ENCODE peak calls at places on chromosomes 13 and 19, in ten cellular contexts. One of them, this sample, is unnamed.

GRCh38 chr13:22549126-22549525 is 631.7 kb upstream of the SGCG start:
- DNase-seq in T-helper 9 cell: no peak
- DNase-seq in stimulated activated CD4-positive, alpha-beta T cell treated with anti-CD3 and anti-CD28 coated beads, TNF-alpha, amount 100 ng/mL, for 1 hour: no peak
- DNase-seq in COR-L47: no peak
- DNase-seq in stimulated activated naive CD8-positive, alpha-beta T cell treated with anti-CD3 and anti-CD28 coated beads, Interleukin-15, amount 100 ng/mL, for 72 hours: no peak
- DNase-seq in iris pigment epithelial cell: no peak
- DNase-seq in HFFc6: no peak
- DNase-seq in AG08396: no peak
- DNase-seq in Caco-2: no peak
- DNase-seq in adrenal gland: no peak
- DNase-seq in this sample: no peak

GRCh38 chr13:63517376-63517775 is 2101.7 kb upstream of the PCDH20 start:
- DNase-seq in T-helper 9 cell: no peak
- DNase-seq in stimulated activated CD4-positive, alpha-beta T cell treated with anti-CD3 and anti-CD28 coated beads, TNF-alpha, amount 100 ng/mL, for 1 hour: no peak
- DNase-seq in COR-L47: peak; percentile 22
- DNase-seq in stimulated activated naive CD8-positive, alpha-beta T cell treated with anti-CD3 and anti-CD28 coated beads, Interleukin-15, amount 100 ng/mL, for 72 hours: no peak
- DNase-seq in iris pigment epithelial cell: peak; percentile 68
- DNase-seq in HFFc6: no peak
- DNase-seq in AG08396: no peak
- DNase-seq in Caco-2: no peak
- DNase-seq in adrenal gland: no peak
- DNase-seq in this sample: no peak

GRCh38 chr13:98987275-98987674 is 9.4 kb upstream of the DOCK9 start:
- DNase-seq in T-helper 9 cell: no peak
- DNase-seq in stimulated activated CD4-positive, alpha-beta T cell treated with anti-CD3 and anti-CD28 coated beads, TNF-alpha, amount 100 ng/mL, for 1 hour: no peak
- DNase-seq in COR-L47: no peak
- DNase-seq in stimulated activated naive CD8-positive, alpha-beta T cell treated with anti-CD3 and anti-CD28 coated beads, Interleukin-15, amount 100 ng/mL, for 72 hours: no peak
- DNase-seq in iris pigment epithelial cell: no peak
- DNase-seq in HFFc6: no peak
- DNase-seq in AG08396: no peak
- DNase-seq in Caco-2: no peak
- DNase-seq in adrenal gland: no peak
- DNase-seq in this sample: no peak

GRCh38 chr19:22545751-22546150 is 88.4 kb upstream of the ZNF492 start:
- DNase-seq in T-helper 9 cell: peak; percentile 5
- DNase-seq in stimulated activated CD4-positive, alpha-beta T cell treated with anti-CD3 and anti-CD28 coated beads, TNF-alpha, amount 100 ng/mL, for 1 hour: no peak
- DNase-seq in COR-L47: peak; percentile 13
- DNase-seq in stimulated activated naive CD8-positive, alpha-beta T cell treated with anti-CD3 and anti-CD28 coated beads, Interleukin-15, amount 100 ng/mL, for 72 hours: peak; percentile 38
- DNase-seq in iris pigment epithelial cell: peak; percentile 18
- DNase-seq in HFFc6: no peak
- DNase-seq in AG08396: peak; percentile 29
- DNase-seq in Caco-2: peak; percentile 10
- DNase-seq in adrenal gland: peak; percentile 52
- DNase-seq in this sample: no peak

GRCh38 chr19:30082168-30082567 is 140.1 kb downstream of the URI1 start:
- DNase-seq in T-helper 9 cell: no peak
- DNase-seq in stimulated activated CD4-positive, alpha-beta T cell treated with anti-CD3 and anti-CD28 coated beads, TNF-alpha, amount 100 ng/mL, for 1 hour: no peak
- DNase-seq in COR-L47: no peak
- DNase-seq in stimulated activated naive CD8-positive, alpha-beta T cell treated with anti-CD3 and anti-CD28 coated beads, Interleukin-15, amount 100 ng/mL, for 72 hours: no peak
- DNase-seq in iris pigment epithelial cell: no peak
- DNase-seq in HFFc6: no peak
- DNase-seq in AG08396: no peak
- DNase-seq in Caco-2: no peak
- DNase-seq in adrenal gland: no peak
- DNase-seq in this sample: no peak

GRCh38 chr13:39881887-39882286 is 226.4 kb downstream of the COG6 start:
- DNase-seq in T-helper 9 cell: no peak
- DNase-seq in stimulated activated CD4-positive, alpha-beta T cell treated with anti-CD3 and anti-CD28 coated beads, TNF-alpha, amount 100 ng/mL, for 1 hour: no peak
- DNase-seq in COR-L47: no peak
- DNase-seq in stimulated activated naive CD8-positive, alpha-beta T cell treated with anti-CD3 and anti-CD28 coated beads, Interleukin-15, amount 100 ng/mL, for 72 hours: no peak
- DNase-seq in iris pigment epithelial cell: peak; percentile 81
- DNase-seq in HFFc6: peak; percentile 25
- DNase-seq in AG08396: no peak
- DNase-seq in Caco-2: no peak
- DNase-seq in adrenal gland: no peak
- DNase-seq in this sample: no peak

GRCh38 chr13:71879129-71879535 is 12.1 kb upstream of the DACH1 start:
- DNase-seq in T-helper 9 cell: no peak
- DNase-seq in stimulated activated CD4-positive, alpha-beta T cell treated with anti-CD3 and anti-CD28 coated beads, TNF-alpha, amount 100 ng/mL, for 1 hour: no peak
- DNase-seq in COR-L47: peak; percentile 86
- DNase-seq in stimulated activated naive CD8-positive, alpha-beta T cell treated with anti-CD3 and anti-CD28 coated beads, Interleukin-15, amount 100 ng/mL, for 72 hours: no peak
- DNase-seq in iris pigment epithelial cell: peak; percentile 52
- DNase-seq in HFFc6: no peak
- DNase-seq in AG08396: peak; percentile 17
- DNase-seq in Caco-2: peak; percentile 45
- DNase-seq in adrenal gland: no peak
- DNase-seq in this sample: peak; percentile 11

GRCh38 chr19:41364546-41365391 is 820 bp upstream of the B9D2 start:
- DNase-seq in T-helper 9 cell: no peak
- DNase-seq in stimulated activated CD4-positive, alpha-beta T cell treated with anti-CD3 and anti-CD28 coated beads, TNF-alpha, amount 100 ng/mL, for 1 hour: no peak
- DNase-seq in COR-L47: no peak
- DNase-seq in stimulated activated naive CD8-positive, alpha-beta T cell treated with anti-CD3 and anti-CD28 coated beads, Interleukin-15, amount 100 ng/mL, for 72 hours: no peak
- DNase-seq in iris pigment epithelial cell: no peak
- DNase-seq in HFFc6: no peak
- DNase-seq in AG08396: no peak
- DNase-seq in Caco-2: no peak
- DNase-seq in adrenal gland: no peak
- DNase-seq in this sample: no peak

GRCh38 chr13:90233933-90234672 is 1113.4 kb upstream of the MIR17HG start:
- DNase-seq in T-helper 9 cell: no peak
- DNase-seq in stimulated activated CD4-positive, alpha-beta T cell treated with anti-CD3 and anti-CD28 coated beads, TNF-alpha, amount 100 ng/mL, for 1 hour: no peak
- DNase-seq in COR-L47: no peak
- DNase-seq in stimulated activated naive CD8-positive, alpha-beta T cell treated with anti-CD3 and anti-CD28 coated beads, Interleukin-15, amount 100 ng/mL, for 72 hours: no peak
- DNase-seq in iris pigment epithelial cell: no peak
- DNase-seq in HFFc6: no peak
- DNase-seq in AG08396: no peak
- DNase-seq in Caco-2: no peak
- DNase-seq in adrenal gland: no peak
- DNase-seq in this sample: no peak

GRCh38 chr13:99991806-99992242 is 10.2 kb downstream of the ZIC2 start:
- DNase-seq in T-helper 9 cell: no peak
- DNase-seq in stimulated activated CD4-positive, alpha-beta T cell treated with anti-CD3 and anti-CD28 coated beads, TNF-alpha, amount 100 ng/mL, for 1 hour: no peak
- DNase-seq in COR-L47: no peak
- DNase-seq in stimulated activated naive CD8-positive, alpha-beta T cell treated with anti-CD3 and anti-CD28 coated beads, Interleukin-15, amount 100 ng/mL, for 72 hours: no peak
- DNase-seq in iris pigment epithelial cell: no peak
- DNase-seq in HFFc6: no peak
- DNase-seq in AG08396: no peak
- DNase-seq in Caco-2: no peak
- DNase-seq in adrenal gland: no peak
- DNase-seq in this sample: no peak

GRCh38 chr13:19960673-19961015 is 2.1 kb downstream of the ZMYM2 start:
- DNase-seq in T-helper 9 cell: no peak
- DNase-seq in stimulated activated CD4-positive, alpha-beta T cell treated with anti-CD3 and anti-CD28 coated beads, TNF-alpha, amount 100 ng/mL, for 1 hour: no peak
- DNase-seq in COR-L47: no peak
- DNase-seq in stimulated activated naive CD8-positive, alpha-beta T cell treated with anti-CD3 and anti-CD28 coated beads, Interleukin-15, amount 100 ng/mL, for 72 hours: no peak
- DNase-seq in iris pigment epithelial cell: peak; percentile 24
- DNase-seq in HFFc6: no peak
- DNase-seq in AG08396: no peak
- DNase-seq in Caco-2: no peak
- DNase-seq in adrenal gland: no peak
- DNase-seq in this sample: no peak

GRCh38 chr19:8537099-8537498 is 23.1 kb upstream of the ZNF414 start:
- DNase-seq in T-helper 9 cell: no peak
- DNase-seq in stimulated activated CD4-positive, alpha-beta T cell treated with anti-CD3 and anti-CD28 coated beads, TNF-alpha, amount 100 ng/mL, for 1 hour: no peak
- DNase-seq in COR-L47: no peak
- DNase-seq in stimulated activated naive CD8-positive, alpha-beta T cell treated with anti-CD3 and anti-CD28 coated beads, Interleukin-15, amount 100 ng/mL, for 72 hours: no peak
- DNase-seq in iris pigment epithelial cell: no peak
- DNase-seq in HFFc6: no peak
- DNase-seq in AG08396: no peak
- DNase-seq in Caco-2: no peak
- DNase-seq in adrenal gland: no peak
- DNase-seq in this sample: no peak

GRCh38 chr19:46015961-46016425 is 6.9 kb downstream of the PGLYRP1 start:
- DNase-seq in T-helper 9 cell: peak; percentile 35
- DNase-seq in stimulated activated CD4-positive, alpha-beta T cell treated with anti-CD3 and anti-CD28 coated beads, TNF-alpha, amount 100 ng/mL, for 1 hour: no peak
- DNase-seq in COR-L47: peak; percentile 6
- DNase-seq in stimulated activated naive CD8-positive, alpha-beta T cell treated with anti-CD3 and anti-CD28 coated beads, Interleukin-15, amount 100 ng/mL, for 72 hours: peak; percentile 43
- DNase-seq in iris pigment epithelial cell: no peak
- DNase-seq in HFFc6: no peak
- DNase-seq in AG08396: no peak
- DNase-seq in Caco-2: peak; percentile 41
- DNase-seq in adrenal gland: no peak
- DNase-seq in this sample: no peak

GRCh38 chr13:23443878-23444277 is 10.4 kb upstream of the SACS start:
- DNase-seq in T-helper 9 cell: no peak
- DNase-seq in stimulated activated CD4-positive, alpha-beta T cell treated with anti-CD3 and anti-CD28 coated beads, TNF-alpha, amount 100 ng/mL, for 1 hour: no peak
- DNase-seq in COR-L47: no peak
- DNase-seq in stimulated activated naive CD8-positive, alpha-beta T cell treated with anti-CD3 and anti-CD28 coated beads, Interleukin-15, amount 100 ng/mL, for 72 hours: no peak
- DNase-seq in iris pigment epithelial cell: no peak
- DNase-seq in HFFc6: no peak
- DNase-seq in AG08396: no peak
- DNase-seq in Caco-2: no peak
- DNase-seq in adrenal gland: no peak
- DNase-seq in this sample: no peak

GRCh38 chr19:44576843-44577565 is 36.4 kb upstream of the IGSF23 start:
- DNase-seq in T-helper 9 cell: no peak
- DNase-seq in stimulated activated CD4-positive, alpha-beta T cell treated with anti-CD3 and anti-CD28 coated beads, TNF-alpha, amount 100 ng/mL, for 1 hour: no peak
- DNase-seq in COR-L47: peak; percentile 37
- DNase-seq in stimulated activated naive CD8-positive, alpha-beta T cell treated with anti-CD3 and anti-CD28 coated beads, Interleukin-15, amount 100 ng/mL, for 72 hours: peak; percentile 33
- DNase-seq in iris pigment epithelial cell: peak; percentile 47
- DNase-seq in HFFc6: peak; percentile 9
- DNase-seq in AG08396: no peak
- DNase-seq in Caco-2: peak; percentile 79
- DNase-seq in adrenal gland: peak; percentile 35
- DNase-seq in this sample: no peak

GRCh38 chr19:44615529-44616247 is 2.3 kb downstream of the IGSF23 start:
- DNase-seq in T-helper 9 cell: no peak
- DNase-seq in stimulated activated CD4-positive, alpha-beta T cell treated with anti-CD3 and anti-CD28 coated beads, TNF-alpha, amount 100 ng/mL, for 1 hour: no peak
- DNase-seq in COR-L47: no peak
- DNase-seq in stimulated activated naive CD8-positive, alpha-beta T cell treated with anti-CD3 and anti-CD28 coated beads, Interleukin-15, amount 100 ng/mL, for 72 hours: no peak
- DNase-seq in iris pigment epithelial cell: no peak
- DNase-seq in HFFc6: no peak
- DNase-seq in AG08396: no peak
- DNase-seq in Caco-2: peak; percentile 83
- DNase-seq in adrenal gland: no peak
- DNase-seq in this sample: no peak

GRCh38 chr13:73365240-73365639 is 306.4 kb downstream of the KLF5 start:
- DNase-seq in T-helper 9 cell: no peak
- DNase-seq in stimulated activated CD4-positive, alpha-beta T cell treated with anti-CD3 and anti-CD28 coated beads, TNF-alpha, amount 100 ng/mL, for 1 hour: no peak
- DNase-seq in COR-L47: peak; percentile 17
- DNase-seq in stimulated activated naive CD8-positive, alpha-beta T cell treated with anti-CD3 and anti-CD28 coated beads, Interleukin-15, amount 100 ng/mL, for 72 hours: no peak
- DNase-seq in iris pigment epithelial cell: no peak
- DNase-seq in HFFc6: no peak
- DNase-seq in AG08396: no peak
- DNase-seq in Caco-2: no peak
- DNase-seq in adrenal gland: no peak
- DNase-seq in this sample: no peak

GRCh38 chr19:2680808-2681207 is 21.7 kb downstream of the GNG7 start:
- DNase-seq in T-helper 9 cell: no peak
- DNase-seq in stimulated activated CD4-positive, alpha-beta T cell treated with anti-CD3 and anti-CD28 coated beads, TNF-alpha, amount 100 ng/mL, for 1 hour: no peak
- DNase-seq in COR-L47: no peak
- DNase-seq in stimulated activated naive CD8-positive, alpha-beta T cell treated with anti-CD3 and anti-CD28 coated beads, Interleukin-15, amount 100 ng/mL, for 72 hours: no peak
- DNase-seq in iris pigment epithelial cell: no peak
- DNase-seq in HFFc6: no peak
- DNase-seq in AG08396: no peak
- DNase-seq in Caco-2: no peak
- DNase-seq in adrenal gland: no peak
- DNase-seq in this sample: no peak

GRCh38 chr19:2703691-2704216 is 1.3 kb upstream of the GNG7 start:
- DNase-seq in T-helper 9 cell: no peak
- DNase-seq in stimulated activated CD4-positive, alpha-beta T cell treated with anti-CD3 and anti-CD28 coated beads, TNF-alpha, amount 100 ng/mL, for 1 hour: no peak
- DNase-seq in COR-L47: no peak
- DNase-seq in stimulated activated naive CD8-positive, alpha-beta T cell treated with anti-CD3 and anti-CD28 coated beads, Interleukin-15, amount 100 ng/mL, for 72 hours: no peak
- DNase-seq in iris pigment epithelial cell: no peak
- DNase-seq in HFFc6: no peak
- DNase-seq in AG08396: no peak
- DNase-seq in Caco-2: no peak
- DNase-seq in adrenal gland: no peak
- DNase-seq in this sample: no peak

This sample was measured in amniotic stem cell.